ENCODE peak calls at places on chromosomes 11 and 22, in four cellular contexts. B is HepG2, P is testis, U is left ventricle myocardium inferior. T is an unnamed sample.

GRCh38 chr22:48576333-48577013 is 1251.2 kb downstream of the BRD1 start:
- DNase-seq in B (no peak), P (no peak), U (no peak), T (no peak)

GRCh38 chr22:29801796-29802195 is 34.6 kb downstream of the UQCR10 start:
- DNase-seq in B (no peak), P (no peak), U (no peak), T (no peak)

GRCh38 chr11:79963886-79964660 is 523.2 kb upstream of the TENM4 start:
- DNase-seq in B (no peak), P (no peak), U (no peak), T (no peak)

GRCh38 chr11:118792642-118793124 is 1.7 kb upstream of the DDX6 start:
- DNase-seq in B (peak; percentile 92), P (peak; percentile 87), U (peak; percentile 49), T (peak; percentile 86)

GRCh38 chr11:132728026-132728425 is 804.3 kb downstream of the OPCML start:
- DNase-seq in B (no peak), P (no peak), U (no peak), T (no peak)

GRCh38 chr11:125075900-125076317 is 12.8 kb downstream of the SLC37A2 start:
- DNase-seq in B (no peak), P (no peak), U (no peak), T (peak; percentile 18)

GRCh38 chr22:27719535-27720227 is 81.9 kb downstream of the MN1 start:
- DNase-seq in B (peak; percentile 40), P (peak; percentile 62), U (no peak), T (no peak)

GRCh38 chr22:46561435-46561905 is 24.1 kb upstream of the CELSR1 start:
- DNase-seq in B (peak; percentile 76), P (peak; percentile 73), U (peak; percentile 6), T (peak; percentile 85)

GRCh38 chr11:250274-250673 is 13.5 kb downstream of the PSMD13 start:
- DNase-seq in B (no peak), P (no peak), U (no peak), T (no peak)

GRCh38 chr11:118536726-118537125 is 5.7 kb downstream of the TMEM25 start:
- DNase-seq in B (peak; percentile 32), P (no peak), U (no peak), T (no peak)

GRCh38 chr11:103736986-103737622 is 299.3 kb upstream of the DDI1 start:
- DNase-seq in B (no peak), P (no peak), U (peak; percentile 36), T (no peak)

GRCh38 chr22:18088825-18089568 is 11.2 kb downstream of the PEX26 start:
- DNase-seq in B (peak; percentile 56), P (no peak), U (no peak), T (no peak)

GRCh38 chr11:65555693-65556231 is 2.4 kb downstream of the LTBP3 start:
- DNase-seq in B (peak; percentile 83), P (no peak), U (peak; percentile 64), T (no peak)

GRCh38 chr11:67434395-67434881 is 3.0 kb downstream of the PTPRCAP start:
- DNase-seq in B (no peak), P (no peak), U (no peak), T (no peak)

GRCh38 chr22:28345304-28345703 is 334.3 kb downstream of the TTC28 start:
- DNase-seq in B (no peak), P (peak; percentile 31), U (no peak), T (no peak)

GRCh38 chr11:22558638-22559037 is 67.0 kb downstream of the FANCF start:
- DNase-seq in B (no peak), P (no peak), U (no peak), T (no peak)

GRCh38 chr22:48404004-48404403 is 1423.7 kb downstream of the BRD1 start:
- DNase-seq in B (no peak), P (no peak), U (no peak), T (no peak)

GRCh38 chr11:70202898-70203748 is at the start of gene FADD:
- DNase-seq in B (peak; percentile 91), P (peak; percentile 94), U (peak; percentile 89), T (peak; percentile 97)

GRCh38 chr11:17770048-17770652 is 35.6 kb downstream of the KCNC1 start:
- DNase-seq in B (peak; percentile 91), P (no peak), U (no peak), T (no peak)

GRCh38 chr22:33864723-33865130 is 55.5 kb downstream of the LARGE1 start:
- DNase-seq in B (peak; percentile 63), P (peak; percentile 25), U (peak; percentile 56), T (peak; percentile 53)

DNA sequence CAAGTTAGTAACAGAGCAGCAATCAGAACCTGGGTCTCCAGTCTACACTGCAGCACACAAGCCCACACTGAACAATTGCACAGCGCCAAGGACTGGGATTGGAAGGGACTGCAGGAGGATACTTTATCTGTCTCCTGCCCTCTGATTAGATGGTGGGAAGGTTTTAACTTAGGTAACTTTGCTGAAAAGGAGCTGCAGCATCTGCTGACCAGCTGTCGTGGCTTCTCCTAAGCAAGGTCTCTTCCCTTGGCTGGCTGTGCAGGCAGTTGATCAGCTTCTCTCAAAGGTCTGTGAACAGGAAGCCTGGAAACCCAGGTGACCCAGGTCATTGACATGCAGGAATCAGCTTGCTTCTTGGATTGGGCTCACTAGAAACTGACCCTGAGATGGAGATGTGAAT is 82.4 kb downstream of the ISX start:
- DNase-seq in B (no peak), P (no peak), U (no peak), T (no peak)
- TF ChIP-seq CTCF in B (no peak), P (no peak), U (no peak), T (no peak)

GRCh38 chr11:60974726-60975125 is 3.2 kb downstream of the CD6 start:
- DNase-seq in B (no peak), P (no peak), U (no peak), T (no peak)

GRCh38 chr11:60970890-60971289 is 590 bp upstream of the CD6 start:
- DNase-seq in B (no peak), P (no peak), U (no peak), T (no peak)

GRCh38 chr11:60971520-60971919 is at the start of gene CD6:
- DNase-seq in B (no peak), P (no peak), U (no peak), T (peak; percentile 52)

GRCh38 chr11:60972182-60973030 is 926 bp downstream of the CD6 start:
- DNase-seq in B (no peak), P (no peak), U (no peak), T (no peak)

DNA sequence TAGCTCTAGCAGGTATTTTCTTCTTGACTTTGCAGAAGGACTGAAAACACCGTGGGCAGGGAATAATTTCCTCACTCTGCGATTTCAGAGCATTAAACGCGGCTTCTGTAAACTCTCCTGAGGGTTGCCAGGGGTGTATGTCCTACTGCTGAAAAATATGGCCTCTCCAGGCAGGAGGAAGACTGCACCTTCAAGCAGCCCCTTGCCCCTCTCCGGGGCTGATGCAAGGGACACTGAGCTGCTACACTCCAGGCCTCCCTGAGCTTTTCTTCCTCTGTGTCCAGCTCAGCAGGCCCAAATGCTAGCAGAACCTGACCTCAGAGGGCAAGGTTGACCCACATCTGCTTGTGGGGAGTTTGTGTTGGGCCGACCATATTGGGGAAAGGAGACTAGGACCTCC is 2.2 kb downstream of the CD6 start:
- DNase-seq in B (no peak), P (no peak), U (no peak), T (no peak)
- TF ChIP-seq CTCF in B (no peak), P (no peak), U (no peak), T (no peak)

DNA sequence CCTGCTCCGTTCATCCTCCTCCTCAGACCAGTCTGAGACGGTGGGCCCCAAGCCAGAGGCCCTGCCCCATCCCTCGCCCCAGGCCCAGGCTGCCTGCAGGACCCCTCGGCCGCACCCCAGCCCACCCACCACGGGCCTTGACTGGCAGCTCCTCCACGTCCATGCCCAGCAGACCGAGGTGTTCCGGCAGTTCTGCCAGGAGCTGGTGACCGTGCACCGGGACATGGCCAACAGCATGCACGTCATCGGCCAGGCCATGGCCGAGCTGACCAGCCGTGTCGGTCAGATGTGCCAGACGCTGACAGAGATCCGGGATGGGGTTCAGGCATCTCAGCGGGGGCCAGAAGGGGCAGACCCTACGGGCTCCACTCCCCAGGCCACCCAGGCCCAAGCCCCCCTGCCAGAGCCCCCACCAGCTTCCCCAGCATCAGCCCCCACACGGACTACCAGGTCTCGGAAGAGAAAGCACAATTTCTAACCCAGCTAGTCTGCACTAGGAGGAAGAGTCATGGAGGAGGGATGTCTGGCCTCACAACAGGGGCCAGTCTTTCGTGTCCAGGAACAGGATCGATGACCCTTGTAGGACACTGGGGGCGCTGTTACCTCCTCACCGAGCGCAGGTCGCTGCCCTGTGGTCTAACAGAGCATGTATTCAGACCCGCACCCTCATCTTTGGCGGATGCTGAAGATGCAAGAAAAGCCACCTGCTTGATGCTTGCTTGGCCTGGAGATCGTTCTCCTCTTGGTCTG is 66.3 kb downstream of the PRDM11 start:
- DNase-seq in B (no peak), P (no peak), U (no peak), T (no peak)
- TF ChIP-seq CTCF in B (peak; percentile 13), P (no peak), U (no peak), T (no peak)

GRCh38 chr11:8265681-8266241 is 2.1 kb upstream of the LMO1 start:
- DNase-seq in B (no peak), P (no peak), U (no peak), T (no peak)
- TF ChIP-seq CTCF in B (no peak), P (no peak), U (peak; percentile 32), T (no peak)

GRCh38 chr22:37781434-37782059 is 26.2 kb upstream of the GCAT start:
- DNase-seq in B (peak; percentile 42), P (peak; percentile 48), U (no peak), T (no peak)
- TF ChIP-seq CTCF in B (peak; percentile 68), P (no peak), U (peak; percentile 37), T (no peak)

GRCh38 chr11:83441171-83441570 is 155.0 kb upstream of the CCDC90B start:
- DNase-seq in B (no peak), P (no peak), U (no peak), T (no peak)

GRCh38 chr11:83436855-83437254 is 150.7 kb upstream of the CCDC90B start:
- DNase-seq in B (no peak), P (no peak), U (no peak), T (no peak)

GRCh38 chr11:83441596-83441995 is 155.4 kb upstream of the CCDC90B start:
- DNase-seq in B (no peak), P (no peak), U (no peak), T (no peak)

GRCh38 chr11:83438438-83438837 is 152.3 kb upstream of the CCDC90B start:
- DNase-seq in B (no peak), P (no peak), U (no peak), T (no peak)

DNA sequence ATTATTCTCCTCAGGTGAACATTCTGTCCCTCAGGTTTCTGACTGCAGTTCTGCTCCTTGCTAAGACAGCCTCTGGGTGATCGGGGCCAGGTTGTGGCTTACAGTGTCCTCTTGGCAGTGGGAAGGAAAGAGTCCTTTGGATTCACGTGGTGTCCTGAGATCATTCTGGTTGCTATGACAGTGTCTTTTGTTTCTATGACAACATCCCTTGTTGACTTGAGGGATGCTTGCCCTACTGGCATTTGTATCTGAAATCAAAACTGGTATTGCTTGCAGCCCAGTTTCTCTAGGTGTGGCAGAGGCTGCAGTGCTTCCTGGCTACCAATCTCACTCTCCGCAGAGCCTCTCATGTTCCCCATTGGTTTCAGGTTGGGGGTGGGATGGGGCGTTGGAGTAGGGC is 151.8 kb upstream of the CCDC90B start:
- DNase-seq in B (no peak), P (no peak), U (no peak), T (no peak)
- TF ChIP-seq CTCF in B (no peak), P (no peak), U (no peak), T (no peak)